ENCODE peak calls at places on chromosomes 5 and 9, in seven cellular contexts. One of them, this sample, is unnamed.

GRCh38 chr9:36903541-36904435 is 130.3 kb downstream of the PAX5 start:
- DNase-seq in IMR-90: peak
- DNase-seq in activated CD8-positive, alpha-beta T cell treated with anti-CD3 and anti-CD28 coated beads for 36 hours: peak
- DNase-seq in spleen: no peak
- DNase-seq in tibial artery: no peak
- DNase-seq in foreskin keratinocyte: peak
- DNase-seq in WTC11: no peak
- DNase-seq in this sample: peak

GRCh38 chr5:180977852-180978251 is 10.8 kb upstream of the BTNL3 start:
- DNase-seq in IMR-90: no peak
- DNase-seq in activated CD8-positive, alpha-beta T cell treated with anti-CD3 and anti-CD28 coated beads for 36 hours: no peak
- DNase-seq in spleen: no peak
- DNase-seq in tibial artery: no peak
- DNase-seq in foreskin keratinocyte: no peak
- DNase-seq in WTC11: no peak
- DNase-seq in this sample: no peak

GRCh38 chr9:99239341-99240055 is 17.4 kb downstream of the SEC61B start:
- DNase-seq in IMR-90: peak
- DNase-seq in activated CD8-positive, alpha-beta T cell treated with anti-CD3 and anti-CD28 coated beads for 36 hours: no peak
- DNase-seq in spleen: no peak
- DNase-seq in tibial artery: no peak
- DNase-seq in foreskin keratinocyte: no peak
- DNase-seq in WTC11: no peak
- DNase-seq in this sample: peak

GRCh38 chr5:126898223-126898622 is 121.3 kb downstream of the LMNB1 start:
- DNase-seq in IMR-90: no peak
- DNase-seq in activated CD8-positive, alpha-beta T cell treated with anti-CD3 and anti-CD28 coated beads for 36 hours: no peak
- DNase-seq in spleen: no peak
- DNase-seq in tibial artery: no peak
- DNase-seq in foreskin keratinocyte: no peak
- DNase-seq in WTC11: no peak
- DNase-seq in this sample: no peak

GRCh38 chr9:127664678-127665507 is 41.9 kb upstream of the CFAP157 start:
- DNase-seq in IMR-90: peak
- DNase-seq in activated CD8-positive, alpha-beta T cell treated with anti-CD3 and anti-CD28 coated beads for 36 hours: no peak
- DNase-seq in spleen: no peak
- DNase-seq in tibial artery: no peak
- DNase-seq in foreskin keratinocyte: no peak
- DNase-seq in WTC11: no peak
- DNase-seq in this sample: no peak

GRCh38 chr5:139645495-139645871 is 2.7 kb upstream of the CXXC5 start:
- DNase-seq in IMR-90: no peak
- DNase-seq in activated CD8-positive, alpha-beta T cell treated with anti-CD3 and anti-CD28 coated beads for 36 hours: no peak
- DNase-seq in spleen: peak
- DNase-seq in tibial artery: no peak
- DNase-seq in foreskin keratinocyte: no peak
- DNase-seq in WTC11: no peak
- DNase-seq in this sample: no peak

GRCh38 chr9:95073042-95073607 is 244.4 kb downstream of the FANCC start:
- DNase-seq in IMR-90: no peak
- DNase-seq in activated CD8-positive, alpha-beta T cell treated with anti-CD3 and anti-CD28 coated beads for 36 hours: no peak
- DNase-seq in spleen: no peak
- DNase-seq in tibial artery: peak
- DNase-seq in foreskin keratinocyte: no peak
- DNase-seq in WTC11: peak
- DNase-seq in this sample: no peak

GRCh38 chr9:68533678-68534077 is 7.0 kb downstream of the TMEM252 start:
- DNase-seq in IMR-90: peak
- DNase-seq in activated CD8-positive, alpha-beta T cell treated with anti-CD3 and anti-CD28 coated beads for 36 hours: no peak
- DNase-seq in spleen: no peak
- DNase-seq in tibial artery: no peak
- DNase-seq in foreskin keratinocyte: no peak
- DNase-seq in WTC11: no peak
- DNase-seq in this sample: no peak

GRCh38 chr9:14111670-14112069 is 202.3 kb downstream of the NFIB start:
- DNase-seq in IMR-90: peak
- DNase-seq in activated CD8-positive, alpha-beta T cell treated with anti-CD3 and anti-CD28 coated beads for 36 hours: no peak
- DNase-seq in spleen: no peak
- DNase-seq in tibial artery: no peak
- DNase-seq in foreskin keratinocyte: no peak
- DNase-seq in WTC11: no peak
- DNase-seq in this sample: no peak

GRCh38 chr5:32767948-32768427 is 56.9 kb downstream of the NPR3 start:
- DNase-seq in IMR-90: peak
- DNase-seq in activated CD8-positive, alpha-beta T cell treated with anti-CD3 and anti-CD28 coated beads for 36 hours: no peak
- DNase-seq in spleen: no peak
- DNase-seq in tibial artery: peak
- DNase-seq in foreskin keratinocyte: peak
- DNase-seq in WTC11: no peak
- DNase-seq in this sample: peak

GRCh38 chr9:86601697-86602096 is 247.5 kb upstream of the TUT7 start:
- DNase-seq in IMR-90: peak
- DNase-seq in activated CD8-positive, alpha-beta T cell treated with anti-CD3 and anti-CD28 coated beads for 36 hours: no peak
- DNase-seq in spleen: no peak
- DNase-seq in tibial artery: no peak
- DNase-seq in foreskin keratinocyte: peak
- DNase-seq in WTC11: no peak
- DNase-seq in this sample: peak

GRCh38 chr5:169296456-169297220 is 4.3 kb downstream of the SLIT3 start:
- DNase-seq in IMR-90: no peak
- DNase-seq in activated CD8-positive, alpha-beta T cell treated with anti-CD3 and anti-CD28 coated beads for 36 hours: no peak
- DNase-seq in spleen: no peak
- DNase-seq in tibial artery: peak
- DNase-seq in foreskin keratinocyte: no peak
- DNase-seq in WTC11: no peak
- DNase-seq in this sample: no peak

GRCh38 chr5:78964889-78965288 is 20.2 kb downstream of the ARSB start:
- DNase-seq in IMR-90: peak
- DNase-seq in activated CD8-positive, alpha-beta T cell treated with anti-CD3 and anti-CD28 coated beads for 36 hours: no peak
- DNase-seq in spleen: no peak
- DNase-seq in tibial artery: no peak
- DNase-seq in foreskin keratinocyte: no peak
- DNase-seq in WTC11: no peak
- DNase-seq in this sample: peak

GRCh38 chr9:89592201-89592815 is 12.5 kb upstream of the GADD45G start:
- DNase-seq in IMR-90: no peak
- DNase-seq in activated CD8-positive, alpha-beta T cell treated with anti-CD3 and anti-CD28 coated beads for 36 hours: no peak
- DNase-seq in spleen: no peak
- DNase-seq in tibial artery: no peak
- DNase-seq in foreskin keratinocyte: no peak
- DNase-seq in WTC11: no peak
- DNase-seq in this sample: no peak

GRCh38 chr5:133742370-133743036 is 130.2 kb upstream of the FSTL4 start:
- DNase-seq in IMR-90: no peak
- DNase-seq in activated CD8-positive, alpha-beta T cell treated with anti-CD3 and anti-CD28 coated beads for 36 hours: no peak
- DNase-seq in spleen: no peak
- DNase-seq in tibial artery: no peak
- DNase-seq in foreskin keratinocyte: no peak
- DNase-seq in WTC11: no peak
- DNase-seq in this sample: no peak

GRCh38 chr9:92728831-92729734 is 35.5 kb downstream of the BICD2 start:
- DNase-seq in IMR-90: peak
- DNase-seq in activated CD8-positive, alpha-beta T cell treated with anti-CD3 and anti-CD28 coated beads for 36 hours: no peak
- DNase-seq in spleen: peak
- DNase-seq in tibial artery: no peak
- DNase-seq in foreskin keratinocyte: no peak
- DNase-seq in WTC11: no peak
- DNase-seq in this sample: no peak
- TF ChIP-seq CTCF in IMR-90: peak
- TF ChIP-seq CTCF in activated CD8-positive, alpha-beta T cell treated with anti-CD3 and anti-CD28 coated beads for 36 hours: no peak
- TF ChIP-seq CTCF in spleen: peak
- TF ChIP-seq CTCF in tibial artery: no peak
- TF ChIP-seq CTCF in foreskin keratinocyte: peak
- TF ChIP-seq CTCF in WTC11: no peak
- TF ChIP-seq CTCF in this sample: peak

GRCh38 chr9:1922026-1922425 is 93.1 kb upstream of the SMARCA2 start:
- DNase-seq in IMR-90: no peak
- DNase-seq in activated CD8-positive, alpha-beta T cell treated with anti-CD3 and anti-CD28 coated beads for 36 hours: no peak
- DNase-seq in spleen: no peak
- DNase-seq in tibial artery: no peak
- DNase-seq in foreskin keratinocyte: no peak
- DNase-seq in WTC11: peak
- DNase-seq in this sample: no peak
- TF ChIP-seq CTCF in IMR-90: no peak
- TF ChIP-seq CTCF in activated CD8-positive, alpha-beta T cell treated with anti-CD3 and anti-CD28 coated beads for 36 hours: no peak
- TF ChIP-seq CTCF in spleen: no peak
- TF ChIP-seq CTCF in tibial artery: no peak
- TF ChIP-seq CTCF in foreskin keratinocyte: no peak
- TF ChIP-seq CTCF in WTC11: no peak
- TF ChIP-seq CTCF in this sample: no peak

DNA sequence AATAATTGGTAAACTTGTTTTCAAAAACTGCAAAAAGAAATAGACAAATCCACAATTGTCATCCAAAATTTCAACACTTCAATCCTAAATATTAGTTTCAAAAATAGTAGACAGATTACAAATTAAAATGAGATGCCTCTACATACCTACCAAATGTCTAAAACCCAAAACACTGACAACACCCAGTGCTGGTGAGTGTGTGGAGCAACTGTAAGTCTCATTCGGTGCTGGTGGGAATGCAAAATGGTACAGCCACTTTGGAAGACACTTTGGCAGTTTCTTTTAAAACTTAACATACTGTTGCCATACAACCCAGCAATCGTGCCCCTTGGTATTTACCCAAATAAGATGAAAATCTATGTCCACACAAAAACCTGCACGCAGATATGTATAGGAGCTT is 6.7 kb downstream of the ECM2 start:
- DNase-seq in IMR-90: no peak
- DNase-seq in activated CD8-positive, alpha-beta T cell treated with anti-CD3 and anti-CD28 coated beads for 36 hours: no peak
- DNase-seq in spleen: no peak
- DNase-seq in tibial artery: no peak
- DNase-seq in foreskin keratinocyte: no peak
- DNase-seq in WTC11: no peak
- DNase-seq in this sample: no peak
- TF ChIP-seq CTCF in IMR-90: no peak
- TF ChIP-seq CTCF in activated CD8-positive, alpha-beta T cell treated with anti-CD3 and anti-CD28 coated beads for 36 hours: no peak
- TF ChIP-seq CTCF in spleen: no peak
- TF ChIP-seq CTCF in tibial artery: no peak
- TF ChIP-seq CTCF in foreskin keratinocyte: no peak
- TF ChIP-seq CTCF in WTC11: no peak
- TF ChIP-seq CTCF in this sample: no peak

GRCh38 chr5:131423056-131423455 is 159.2 kb downstream of the CDC42SE2 start:
- DNase-seq in IMR-90: peak
- DNase-seq in activated CD8-positive, alpha-beta T cell treated with anti-CD3 and anti-CD28 coated beads for 36 hours: no peak
- DNase-seq in spleen: no peak
- DNase-seq in tibial artery: no peak
- DNase-seq in foreskin keratinocyte: no peak
- DNase-seq in WTC11: no peak
- DNase-seq in this sample: no peak
- TF ChIP-seq CTCF in IMR-90: peak
- TF ChIP-seq CTCF in activated CD8-positive, alpha-beta T cell treated with anti-CD3 and anti-CD28 coated beads for 36 hours: peak
- TF ChIP-seq CTCF in spleen: peak
- TF ChIP-seq CTCF in tibial artery: peak
- TF ChIP-seq CTCF in foreskin keratinocyte: peak
- TF ChIP-seq CTCF in WTC11: peak
- TF ChIP-seq CTCF in this sample: peak

GRCh38 chr5:1468629-1469527 is 23.6 kb upstream of the SLC6A3 start:
- DNase-seq in IMR-90: no peak
- DNase-seq in activated CD8-positive, alpha-beta T cell treated with anti-CD3 and anti-CD28 coated beads for 36 hours: no peak
- DNase-seq in spleen: peak
- DNase-seq in tibial artery: no peak
- DNase-seq in foreskin keratinocyte: no peak
- DNase-seq in WTC11: no peak
- DNase-seq in this sample: no peak

GRCh38 chr5:1466631-1467265 is 21.5 kb upstream of the SLC6A3 start:
- DNase-seq in IMR-90: no peak
- DNase-seq in activated CD8-positive, alpha-beta T cell treated with anti-CD3 and anti-CD28 coated beads for 36 hours: no peak
- DNase-seq in spleen: peak
- DNase-seq in tibial artery: peak
- DNase-seq in foreskin keratinocyte: no peak
- DNase-seq in WTC11: no peak
- DNase-seq in this sample: no peak

GRCh38 chr5:1467341-1468246 is 22.4 kb upstream of the SLC6A3 start:
- DNase-seq in IMR-90: no peak
- DNase-seq in activated CD8-positive, alpha-beta T cell treated with anti-CD3 and anti-CD28 coated beads for 36 hours: no peak
- DNase-seq in spleen: peak
- DNase-seq in tibial artery: no peak
- DNase-seq in foreskin keratinocyte: no peak
- DNase-seq in WTC11: no peak
- DNase-seq in this sample: no peak

GRCh38 chr5:1465966-1466471 is 20.8 kb upstream of the SLC6A3 start:
- DNase-seq in IMR-90: no peak
- DNase-seq in activated CD8-positive, alpha-beta T cell treated with anti-CD3 and anti-CD28 coated beads for 36 hours: no peak
- DNase-seq in spleen: no peak
- DNase-seq in tibial artery: no peak
- DNase-seq in foreskin keratinocyte: no peak
- DNase-seq in WTC11: no peak
- DNase-seq in this sample: no peak

DNA sequence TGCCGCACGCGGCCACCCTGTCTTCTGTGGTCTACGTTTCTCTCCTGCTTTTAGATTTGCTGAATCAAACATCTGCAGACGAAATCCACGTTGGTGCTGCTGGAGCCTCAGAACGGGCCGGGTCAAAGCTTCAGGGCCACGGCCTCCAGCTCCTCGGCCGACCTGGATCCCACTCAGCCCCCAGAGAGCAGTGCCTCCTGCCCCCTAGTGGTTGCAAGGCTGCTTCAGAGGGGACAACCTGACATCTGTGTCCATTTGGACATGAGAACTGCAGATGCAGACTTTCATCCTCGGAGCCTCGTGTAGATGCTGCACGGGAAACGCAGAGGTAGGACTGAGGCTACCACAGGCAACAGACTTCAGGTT is 23.0 kb upstream of the SLC6A3 start:
- DNase-seq in IMR-90: no peak
- DNase-seq in activated CD8-positive, alpha-beta T cell treated with anti-CD3 and anti-CD28 coated beads for 36 hours: peak
- DNase-seq in spleen: no peak
- DNase-seq in tibial artery: peak
- DNase-seq in foreskin keratinocyte: no peak
- DNase-seq in WTC11: peak
- DNase-seq in this sample: no peak
- TF ChIP-seq CTCF in IMR-90: peak
- TF ChIP-seq CTCF in activated CD8-positive, alpha-beta T cell treated with anti-CD3 and anti-CD28 coated beads for 36 hours: peak
- TF ChIP-seq CTCF in spleen: peak
- TF ChIP-seq CTCF in tibial artery: no peak
- TF ChIP-seq CTCF in foreskin keratinocyte: peak
- TF ChIP-seq CTCF in WTC11: peak
- TF ChIP-seq CTCF in this sample: peak

This sample was measured in epithelial cell of esophagus.